ENCODE peak calls at places on chromosomes 4 and X, in four cellular contexts. I is iris pigment epithelial cell, N is GM12892, S is RPMI7951. F is an unnamed sample.

GRCh38 chr4:158997660-158998349 is 105.1 kb upstream of the RAPGEF2 start:
- DNase-seq in N (no peak), I (no peak), S (no peak), F (no peak)

GRCh38 chr4:41610474-41610873 is 72.5 kb downstream of the LIMCH1 start:
- DNase-seq in S (no peak), N (no peak), I (no peak), F (no peak)

GRCh38 chrX:40156472-40157227 is 58.9 kb upstream of the BCOR start:
- DNase-seq in S (no peak), I (no peak), N (no peak), F (no peak)

GRCh38 chrX:24276011-24276410 is 37.9 kb downstream of the SUPT20HL2 start:
- DNase-seq in N (no peak), I (no peak), S (no peak), F (no peak)

GRCh38 chrX:75781618-75782017 is 3.4 kb downstream of the MAGEE2 start:
- DNase-seq in S (no peak), N (no peak), I (no peak), F (no peak)

GRCh38 chr4:184688447-184688846 is 38.9 kb downstream of the PRIMPOL start:
- DNase-seq in N (no peak), I (peak), S (peak), F (no peak)

GRCh38 chr4:104795264-104795934 is 300.7 kb upstream of the CXXC4 start:
- DNase-seq in S (no peak), N (no peak), I (no peak), F (no peak)

GRCh38 chr4:4864443-4864939 is 5.0 kb downstream of the MSX1 start:
- DNase-seq in N (no peak), I (no peak), S (no peak), F (no peak)

GRCh38 chr4:140675599-140676231 is 80.5 kb downstream of the TBC1D9 start:
- DNase-seq in S (no peak), N (no peak), I (peak), F (no peak)

GRCh38 chrX:135086197-135086854 is 34.0 kb downstream of the ETDB start:
- DNase-seq in I (peak), N (no peak), S (peak), F (peak)

GRCh38 chr4:145320269-145320668 is 139.9 kb upstream of the OTUD4 start:
- DNase-seq in S (no peak), I (no peak), N (no peak), F (no peak)

GRCh38 chrX:130170752-130171445 is 863 bp upstream of the RAB33A start:
- DNase-seq in N (peak), I (peak), S (peak), F (no peak)

GRCh38 chrX:3442685-3443084 is 96.2 kb upstream of the MXRA5 start:
- DNase-seq in I (no peak), N (no peak), S (no peak), F (no peak)

GRCh38 chr4:84100071-84100470 is 399.0 kb downstream of the NKX6-1 start:
- DNase-seq in I (no peak), S (no peak), N (no peak), F (no peak)

GRCh38 chr4:76515975-76516853 is 81.2 kb downstream of the SHROOM3 start:
- DNase-seq in N (no peak), I (peak), S (no peak), F (no peak)

GRCh38 chr4:188091-188490 is 63.8 kb downstream of the ZNF718 start:
- DNase-seq in S (no peak), I (no peak), N (no peak), F (no peak)

GRCh38 chrX:132426695-132427281 is 62.0 kb downstream of the MBNL3 start:
- DNase-seq in S (peak), I (peak), N (no peak), F (no peak)

GRCh38 chr4:86935499-86935832 is 655 bp downstream of the AFF1 start:
- DNase-seq in I (no peak), S (no peak), N (no peak), F (no peak)

GRCh38 chr4:113881256-113881655 is 98.2 kb downstream of the ARSJ start:
- DNase-seq in S (peak), N (no peak), I (peak), F (no peak)

GRCh38 chr4:48047896-48048295 is 31.3 kb downstream of the NIPAL1 start:
- DNase-seq in N (no peak), S (no peak), I (no peak), F (no peak)

GRCh38 chr4:154314248-154314647 is 177.4 kb downstream of the DCHS2 start:
- DNase-seq in N (no peak), I (peak), S (peak), F (no peak)

GRCh38 chr4:89294583-89295244 is 12.9 kb downstream of the GPRIN3 start:
- DNase-seq in N (no peak), S (no peak), I (no peak), F (no peak)

GRCh38 chr4:48546336-48546735 is 56.3 kb downstream of the ZAR1 start:
- DNase-seq in I (peak), N (no peak), S (peak), F (no peak)

GRCh38 chrX:20664774-20665173 is 398.1 kb upstream of the RPS6KA3 start:
- DNase-seq in S (no peak), N (no peak), I (no peak), F (no peak)